ENCODE peak calls at places on chromosomes 2 and 18, in six cellular contexts. One of them, this sample, is unnamed.

GRCh38 chr18:74870950-74871349 is 273.3 kb downstream of the ZNF407 start:
- DNase-seq in A549: no peak
- DNase-seq in left lung: no peak
- DNase-seq in choroid plexus epithelial cell: no peak
- DNase-seq in lung: no peak
- DNase-seq in AG09309: no peak
- DNase-seq in this sample: no peak

GRCh38 chr18:75005622-75006021 is 203.3 kb downstream of the PTGR3 start:
- DNase-seq in A549: no peak
- DNase-seq in left lung: no peak
- DNase-seq in choroid plexus epithelial cell: peak
- DNase-seq in lung: no peak
- DNase-seq in AG09309: no peak
- DNase-seq in this sample: no peak

GRCh38 chr2:43429366-43429765 is 166.5 kb downstream of the THADA start:
- DNase-seq in A549: peak
- DNase-seq in left lung: no peak
- DNase-seq in choroid plexus epithelial cell: no peak
- DNase-seq in lung: no peak
- DNase-seq in AG09309: no peak
- DNase-seq in this sample: no peak

GRCh38 chr18:12564861-12565260 is 93.0 kb downstream of the SPIRE1 start:
- DNase-seq in A549: no peak
- DNase-seq in left lung: no peak
- DNase-seq in choroid plexus epithelial cell: no peak
- DNase-seq in lung: no peak
- DNase-seq in AG09309: no peak
- DNase-seq in this sample: no peak

GRCh38 chr18:5970032-5970431 is 74.7 kb upstream of the TMEM200C start:
- DNase-seq in A549: no peak
- DNase-seq in left lung: no peak
- DNase-seq in choroid plexus epithelial cell: no peak
- DNase-seq in lung: no peak
- DNase-seq in AG09309: no peak
- DNase-seq in this sample: no peak

GRCh38 chr2:196804381-196804780 is 4.8 kb downstream of the C2orf66 start:
- DNase-seq in A549: no peak
- DNase-seq in left lung: no peak
- DNase-seq in choroid plexus epithelial cell: no peak
- DNase-seq in lung: no peak
- DNase-seq in AG09309: no peak
- DNase-seq in this sample: no peak

GRCh38 chr2:71358931-71359671 is 27.5 kb downstream of the ZNF638 start:
- DNase-seq in A549: no peak
- DNase-seq in left lung: no peak
- DNase-seq in choroid plexus epithelial cell: no peak
- DNase-seq in lung: no peak
- DNase-seq in AG09309: peak
- DNase-seq in this sample: no peak

GRCh38 chr18:78138993-78139496 is 840.6 kb upstream of the SALL3 start:
- DNase-seq in A549: no peak
- DNase-seq in left lung: no peak
- DNase-seq in choroid plexus epithelial cell: no peak
- DNase-seq in lung: no peak
- DNase-seq in AG09309: no peak
- DNase-seq in this sample: no peak

GRCh38 chr2:222707689-222708273 is 36.3 kb downstream of the MOGAT1 start:
- DNase-seq in A549: no peak
- DNase-seq in left lung: no peak
- DNase-seq in choroid plexus epithelial cell: no peak
- DNase-seq in lung: no peak
- DNase-seq in AG09309: no peak
- DNase-seq in this sample: no peak

GRCh38 chr2:218229239-218229638 is 12.2 kb downstream of the ARPC2 start:
- DNase-seq in A549: no peak
- DNase-seq in left lung: no peak
- DNase-seq in choroid plexus epithelial cell: peak
- DNase-seq in lung: no peak
- DNase-seq in AG09309: peak
- DNase-seq in this sample: peak

GRCh38 chr2:159140070-159140774 is 146.3 kb downstream of the WDSUB1 start:
- DNase-seq in A549: no peak
- DNase-seq in left lung: no peak
- DNase-seq in choroid plexus epithelial cell: peak
- DNase-seq in lung: no peak
- DNase-seq in AG09309: peak
- DNase-seq in this sample: no peak

GRCh38 chr2:109148347-109148746 is 19.3 kb downstream of the SH3RF3 start:
- DNase-seq in A549: no peak
- DNase-seq in left lung: no peak
- DNase-seq in choroid plexus epithelial cell: no peak
- DNase-seq in lung: no peak
- DNase-seq in AG09309: no peak
- DNase-seq in this sample: no peak

GRCh38 chr2:40289771-40290404 is 162.0 kb downstream of the SLC8A1 start:
- DNase-seq in A549: no peak
- DNase-seq in left lung: no peak
- DNase-seq in choroid plexus epithelial cell: no peak
- DNase-seq in lung: no peak
- DNase-seq in AG09309: no peak
- DNase-seq in this sample: no peak

GRCh38 chr2:3986063-3986462 is 282.7 kb downstream of the DCDC2C start:
- DNase-seq in A549: no peak
- DNase-seq in left lung: no peak
- DNase-seq in choroid plexus epithelial cell: no peak
- DNase-seq in lung: no peak
- DNase-seq in AG09309: no peak
- DNase-seq in this sample: no peak

GRCh38 chr18:74331404-74331803 is 15.8 kb downstream of the C18orf63 start:
- DNase-seq in A549: peak
- DNase-seq in left lung: no peak
- DNase-seq in choroid plexus epithelial cell: peak
- DNase-seq in lung: no peak
- DNase-seq in AG09309: no peak
- DNase-seq in this sample: no peak

GRCh38 chr2:118945921-118946320 is 3.9 kb downstream of the MARCO start:
- DNase-seq in A549: no peak
- DNase-seq in left lung: no peak
- DNase-seq in choroid plexus epithelial cell: no peak
- DNase-seq in lung: no peak
- DNase-seq in AG09309: no peak
- DNase-seq in this sample: no peak

GRCh38 chr2:237096201-237096600 is 10.5 kb downstream of the COPS8 start:
- DNase-seq in A549: no peak
- DNase-seq in left lung: no peak
- DNase-seq in choroid plexus epithelial cell: no peak
- DNase-seq in lung: no peak
- DNase-seq in AG09309: no peak
- DNase-seq in this sample: no peak

GRCh38 chr2:24409700-24410556 is 49.6 kb upstream of the ITSN2 start:
- DNase-seq in A549: peak
- DNase-seq in left lung: no peak
- DNase-seq in choroid plexus epithelial cell: peak
- DNase-seq in lung: peak
- DNase-seq in AG09309: peak
- DNase-seq in this sample: peak

GRCh38 chr2:24304098-24304497 is 56.2 kb downstream of the ITSN2 start:
- DNase-seq in A549: no peak
- DNase-seq in left lung: no peak
- DNase-seq in choroid plexus epithelial cell: peak
- DNase-seq in lung: peak
- DNase-seq in AG09309: peak
- DNase-seq in this sample: peak

GRCh38 chr2:127551221-127551930 is 15.9 kb downstream of the MYO7B start:
- DNase-seq in A549: no peak
- DNase-seq in left lung: no peak
- DNase-seq in choroid plexus epithelial cell: no peak
- DNase-seq in lung: no peak
- DNase-seq in AG09309: no peak
- DNase-seq in this sample: no peak

GRCh38 chr2:19890104-19890503 is 11.7 kb downstream of the TTC32 start:
- DNase-seq in A549: no peak
- DNase-seq in left lung: no peak
- DNase-seq in choroid plexus epithelial cell: no peak
- DNase-seq in lung: peak
- DNase-seq in AG09309: no peak
- DNase-seq in this sample: no peak

GRCh38 chr2:44676379-44676778 is 265.1 kb upstream of the SIX3 start:
- DNase-seq in A549: no peak
- DNase-seq in left lung: no peak
- DNase-seq in choroid plexus epithelial cell: no peak
- DNase-seq in lung: no peak
- DNase-seq in AG09309: no peak
- DNase-seq in this sample: no peak

GRCh38 chr2:113124181-113124961 is 3.0 kb upstream of the IL1RN start:
- DNase-seq in A549: no peak
- DNase-seq in left lung: no peak
- DNase-seq in choroid plexus epithelial cell: peak
- DNase-seq in lung: no peak
- DNase-seq in AG09309: no peak
- DNase-seq in this sample: peak

DNA sequence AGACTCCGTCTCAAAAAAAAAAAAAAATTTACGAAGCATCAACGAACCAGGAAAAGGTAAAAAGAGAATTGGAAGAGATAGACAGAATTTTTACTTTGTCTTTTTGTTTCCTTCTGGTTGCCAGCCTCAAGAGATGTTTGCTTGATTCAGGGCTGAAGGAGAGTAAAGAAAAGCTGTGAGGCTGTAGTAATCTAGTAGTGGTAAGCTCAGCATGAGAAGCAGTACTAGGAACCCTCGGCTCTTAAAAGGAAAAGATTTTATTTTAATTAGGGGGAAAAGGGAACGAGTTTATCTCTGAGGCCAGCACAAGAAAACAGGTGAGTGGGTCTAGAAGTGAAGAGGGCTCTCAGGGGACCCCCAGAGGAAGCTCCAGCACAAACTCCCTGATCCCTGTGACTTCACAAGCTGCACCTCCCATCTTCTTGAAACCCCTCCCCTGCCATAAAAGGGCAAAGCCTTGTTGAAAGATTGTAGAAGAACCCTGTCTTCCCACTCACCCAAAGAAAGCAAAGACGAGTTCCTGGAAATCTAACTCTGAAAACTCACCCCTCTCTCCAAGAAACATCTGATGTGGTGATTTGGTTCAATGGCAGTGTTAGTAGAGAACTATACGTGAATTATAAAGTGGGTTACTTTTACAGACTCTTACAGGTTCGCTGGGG is 8.6 kb downstream of the RBMS1 start:
- DNase-seq in A549: no peak
- DNase-seq in left lung: no peak
- DNase-seq in choroid plexus epithelial cell: no peak
- DNase-seq in lung: no peak
- DNase-seq in AG09309: no peak
- DNase-seq in this sample: no peak
- H3K4me3 ChIP-seq in A549: no peak
- H3K4me3 ChIP-seq in left lung: no peak
- H3K4me3 ChIP-seq in choroid plexus epithelial cell: no peak
- H3K4me3 ChIP-seq in lung: no peak
- H3K4me3 ChIP-seq in AG09309: no peak
- H3K4me3 ChIP-seq in this sample: no peak

DNA sequence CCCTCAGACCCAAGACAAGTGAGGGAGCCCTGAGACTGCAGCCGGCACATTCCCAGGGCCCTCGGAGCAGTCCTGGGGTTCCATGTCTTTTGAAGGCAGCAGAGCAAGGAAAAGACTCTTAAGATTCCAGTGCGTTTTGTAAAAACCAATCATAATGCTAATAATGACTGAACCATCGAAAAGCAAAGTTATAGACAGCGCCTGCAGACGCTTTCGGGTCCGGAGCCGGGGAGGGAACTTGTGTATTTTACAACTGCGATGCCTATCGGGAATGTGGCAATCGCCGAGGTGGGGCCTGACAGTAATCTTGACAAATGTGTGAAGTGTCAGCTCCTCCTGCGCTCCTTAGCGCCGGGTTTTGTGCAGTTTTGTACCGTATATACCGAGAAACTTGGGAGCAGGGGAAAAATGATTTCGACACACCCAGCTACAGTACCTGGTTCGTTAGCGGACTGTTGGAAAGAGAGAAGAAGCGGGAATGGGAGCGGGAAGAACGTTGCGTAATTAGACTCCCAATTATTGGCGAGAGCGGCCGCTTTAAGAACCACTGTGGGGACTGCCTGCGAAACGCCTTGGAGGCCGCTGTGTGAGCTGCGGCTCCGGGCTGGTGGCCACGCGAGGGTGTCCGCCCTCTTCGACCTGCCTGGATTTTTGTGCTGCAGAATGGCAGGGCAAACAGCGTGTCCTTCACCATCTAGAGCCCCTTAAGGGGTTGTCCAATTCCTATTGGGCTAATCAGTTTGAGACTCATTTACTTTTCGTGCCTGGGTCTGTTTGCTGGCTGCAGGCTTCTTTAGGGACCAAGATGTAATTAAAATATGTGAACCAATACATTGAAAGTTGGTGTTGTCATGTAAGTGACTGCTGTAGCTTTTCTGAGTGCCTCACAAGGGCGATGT is 2.4 kb downstream of the EPAS1 start:
- DNase-seq in A549: peak
- DNase-seq in left lung: peak
- DNase-seq in choroid plexus epithelial cell: peak
- DNase-seq in lung: peak
- DNase-seq in AG09309: no peak
- DNase-seq in this sample: no peak
- TF ChIP-seq CTCF in A549: peak
- TF ChIP-seq CTCF in left lung: no peak
- TF ChIP-seq CTCF in choroid plexus epithelial cell: no peak
- TF ChIP-seq CTCF in lung: no peak
- TF ChIP-seq CTCF in AG09309: peak
- TF ChIP-seq CTCF in this sample: no peak

GRCh38 chr2:5698171-5698570 is 6.0 kb downstream of the SOX11 start:
- DNase-seq in A549: no peak
- DNase-seq in left lung: no peak
- DNase-seq in choroid plexus epithelial cell: no peak
- DNase-seq in lung: no peak
- DNase-seq in AG09309: no peak
- DNase-seq in this sample: no peak
- H3K4me3 ChIP-seq in A549: no peak
- H3K4me3 ChIP-seq in left lung: no peak
- H3K4me3 ChIP-seq in choroid plexus epithelial cell: no peak
- H3K4me3 ChIP-seq in lung: no peak
- H3K4me3 ChIP-seq in AG09309: no peak
- H3K4me3 ChIP-seq in this sample: peak

GRCh38 chr2:201273330-201273983 is 13.1 kb downstream of the CASP8 start:
- DNase-seq in A549: no peak
- DNase-seq in left lung: no peak
- DNase-seq in choroid plexus epithelial cell: no peak
- DNase-seq in lung: no peak
- DNase-seq in AG09309: no peak
- DNase-seq in this sample: no peak

GRCh38 chr2:201271917-201272316 is 11.6 kb downstream of the CASP8 start:
- DNase-seq in A549: no peak
- DNase-seq in left lung: no peak
- DNase-seq in choroid plexus epithelial cell: no peak
- DNase-seq in lung: no peak
- DNase-seq in AG09309: no peak
- DNase-seq in this sample: no peak

GRCh38 chr2:201267278-201268030 is 7.1 kb downstream of the CASP8 start:
- DNase-seq in A549: no peak
- DNase-seq in left lung: no peak
- DNase-seq in choroid plexus epithelial cell: no peak
- DNase-seq in lung: no peak
- DNase-seq in AG09309: no peak
- DNase-seq in this sample: no peak

GRCh38 chr2:201269764-201270163 is 9.4 kb downstream of the CASP8 start:
- DNase-seq in A549: no peak
- DNase-seq in left lung: no peak
- DNase-seq in choroid plexus epithelial cell: no peak
- DNase-seq in lung: no peak
- DNase-seq in AG09309: no peak
- DNase-seq in this sample: no peak

GRCh38 chr2:201270293-201271001 is 10.1 kb downstream of the CASP8 start:
- DNase-seq in A549: no peak
- DNase-seq in left lung: no peak
- DNase-seq in choroid plexus epithelial cell: no peak
- DNase-seq in lung: no peak
- DNase-seq in AG09309: no peak
- DNase-seq in this sample: no peak
- TF ChIP-seq CTCF in A549: no peak
- TF ChIP-seq CTCF in left lung: no peak
- TF ChIP-seq CTCF in choroid plexus epithelial cell: peak
- TF ChIP-seq CTCF in lung: no peak
- TF ChIP-seq CTCF in AG09309: no peak
- TF ChIP-seq CTCF in this sample: no peak

This sample was measured in astrocyte of the cerebellum.